ENCODE peak calls at places on chromosomes 4 and X, in nine cellular contexts. H is SW 1271, Q is heart left ventricle, O is upper lobe of left lung, E is mammary epithelial cell, G is choroid plexus epithelial cell, M is osteocyte, W is A549, Z is aorta. I is an unnamed sample.

GRCh38 chrX:8084023-8084422 is 87.0 kb downstream of the VCX2 start:
- DNase-seq in H (no peak), Q (no peak), O (no peak), E (peak), G (peak), M (no peak), W (no peak), Z (no peak), I (no peak)

GRCh38 chr4:158013858-158014257 is 159.0 kb downstream of the GASK1B start:
- DNase-seq in H (no peak), Q (no peak), O (no peak), E (peak), G (peak), M (no peak), W (no peak), Z (no peak), I (no peak)

GRCh38 chrX:34528081-34528480 is 129.0 kb downstream of the TMEM47 start:
- DNase-seq in H (no peak), Q (no peak), O (no peak), E (peak), G (no peak), M (no peak), W (no peak), Z (no peak), I (no peak)

GRCh38 chrX:49171752-49172279 is at the start of gene PLP2:
- DNase-seq in H (peak), Q (peak), O (peak), E (peak), G (peak), M (no peak), W (peak), Z (peak), I (peak)

GRCh38 chr4:154559141-154559841 is 3.5 kb upstream of the FGB start:
- DNase-seq in H (peak), Q (no peak), O (no peak), E (peak), G (peak), M (no peak), W (peak), Z (no peak), I (no peak)

GRCh38 chrX:46642145-46642544 is 68.6 kb downstream of the CHST7 start:
- DNase-seq in H (peak), Q (peak), O (no peak), E (peak), G (peak), M (no peak), W (peak), Z (no peak), I (no peak)

GRCh38 chr4:122806981-122807679 is 19.5 kb upstream of the FGF2 start:
- DNase-seq in H (no peak), Q (no peak), O (no peak), E (no peak), G (peak), M (no peak), W (no peak), Z (no peak), I (no peak)

GRCh38 chrX:151609222-151609621 is 45.7 kb downstream of the PASD1 start:
- DNase-seq in H (no peak), Q (no peak), O (no peak), E (no peak), G (no peak), M (no peak), W (no peak), Z (no peak), I (no peak)

GRCh38 chr4:185138161-185138560 is 4.9 kb upstream of the SLC25A4 start:
- DNase-seq in H (no peak), Q (no peak), O (no peak), E (no peak), G (no peak), M (no peak), W (no peak), Z (no peak), I (no peak)

GRCh38 chrX:66863721-66864120 is 224.8 kb upstream of the EDA2R start:
- DNase-seq in H (no peak), Q (peak), O (peak), E (no peak), G (no peak), M (no peak), W (no peak), Z (no peak), I (no peak)

GRCh38 chrX:24553016-24553415 is 87.9 kb downstream of the PDK3 start:
- DNase-seq in H (no peak), Q (no peak), O (no peak), E (no peak), G (peak), M (no peak), W (no peak), Z (no peak), I (no peak)

GRCh38 chrX:87160435-87161010 is 357.1 kb upstream of the KLHL4 start:
- DNase-seq in H (no peak), Q (no peak), O (no peak), E (no peak), G (no peak), M (no peak), W (no peak), Z (no peak), I (no peak)

GRCh38 chrX:97126020-97126419 is 242.3 kb downstream of the RPA4 start:
- DNase-seq in H (no peak), Q (no peak), O (no peak), E (peak), G (peak), M (no peak), W (no peak), Z (no peak), I (no peak)

GRCh38 chrX:126137899-126138298 is 28.2 kb downstream of the DCAF12L2 start:
- DNase-seq in H (no peak), Q (no peak), O (no peak), E (no peak), G (no peak), M (no peak), W (peak), Z (no peak), I (no peak)

GRCh38 chr4:57065730-57066482 is 44.3 kb downstream of the IGFBP7 start:
- DNase-seq in H (no peak), Q (no peak), O (no peak), E (no peak), G (no peak), M (no peak), W (peak), Z (no peak), I (no peak)

GRCh38 chr4:26161030-26161824 is 159.6 kb upstream of the RBPJ start:
- DNase-seq in H (no peak), Q (no peak), O (no peak), E (no peak), G (no peak), M (no peak), W (no peak), Z (no peak), I (no peak)

GRCh38 chrX:111103246-111103645 is 7.3 kb downstream of the PAK3 start:
- DNase-seq in H (no peak), Q (no peak), O (no peak), E (no peak), G (no peak), M (no peak), W (no peak), Z (no peak), I (no peak)

GRCh38 chrX:153882086-153882498 is 3.9 kb downstream of the L1CAM start:
- DNase-seq in H (no peak), Q (no peak), O (no peak), E (peak), G (no peak), M (no peak), W (no peak), Z (no peak), I (no peak)

GRCh38 chrX:110413727-110414124 is 55.1 kb downstream of the RTL9 start:
- DNase-seq in H (no peak), Q (no peak), O (no peak), E (no peak), G (no peak), M (no peak), W (no peak), Z (no peak), I (no peak)

GRCh38 chr4:137794779-137795178 is 262.5 kb upstream of the PCDH18 start:
- DNase-seq in H (no peak), Q (no peak), O (no peak), E (peak), G (no peak), M (no peak), W (no peak), Z (no peak), I (no peak)

GRCh38 chr4:71732706-71733105 is 51.2 kb downstream of the GC start:
- DNase-seq in H (peak), Q (no peak), O (no peak), E (peak), G (peak), M (no peak), W (peak), Z (no peak), I (no peak)

GRCh38 chr4:40953253-40954118 is 203.7 kb downstream of the NSUN7 start:
- DNase-seq in H (no peak), Q (peak), O (no peak), E (no peak), G (peak), M (no peak), W (no peak), Z (peak), I (no peak)

GRCh38 chrX:119529355-119530276 is 35.6 kb downstream of the STEEP1 start:
- DNase-seq in H (no peak), Q (no peak), O (no peak), E (no peak), G (peak), M (no peak), W (no peak), Z (no peak), I (no peak)

GRCh38 chr4:22692736-22693135 is at the start of gene GBA3:
- DNase-seq in H (no peak), Q (no peak), O (no peak), E (no peak), G (no peak), M (no peak), W (no peak), Z (no peak), I (no peak)

GRCh38 chr4:159382875-159383568 is 280.1 kb downstream of the RAPGEF2 start:
- DNase-seq in H (peak), Q (no peak), O (no peak), E (no peak), G (no peak), M (no peak), W (no peak), Z (no peak), I (no peak)

GRCh38 chr4:76624271-76624681 is 189.2 kb downstream of the SHROOM3 start:
- DNase-seq in H (no peak), Q (peak), O (peak), E (peak), G (peak), M (no peak), W (peak), Z (peak), I (peak)

GRCh38 chrX:7330971-7331746 is 183.2 kb upstream of the PUDP start:
- DNase-seq in H (no peak), Q (no peak), O (no peak), E (no peak), G (peak), M (no peak), W (peak), Z (peak), I (no peak)

GRCh38 chrX:47802589-47802988 is 34.1 kb upstream of the ZNF81 start:
- DNase-seq in H (no peak), Q (no peak), O (no peak), E (peak), G (peak), M (no peak), W (peak), Z (no peak), I (no peak)

GRCh38 chr4:854356-854755 is 28.4 kb upstream of the CPLX1 start:
- DNase-seq in H (no peak), Q (no peak), O (no peak), E (no peak), G (no peak), M (no peak), W (no peak), Z (peak), I (no peak)

GRCh38 chr4:78186597-78187543 is 129.7 kb downstream of the FRAS1 start:
- DNase-seq in H (no peak), Q (no peak), O (no peak), E (no peak), G (no peak), M (no peak), W (no peak), Z (no peak), I (no peak)

GRCh38 chr4:10267066-10267465 is 150.5 kb upstream of the WDR1 start:
- DNase-seq in H (no peak), Q (no peak), O (no peak), E (no peak), G (no peak), M (no peak), W (no peak), Z (no peak), I (no peak)

GRCh38 chr4:35364321-35364870 is 879.9 kb downstream of the ARAP2 start:
- DNase-seq in H (no peak), Q (no peak), O (no peak), E (no peak), G (no peak), M (no peak), W (no peak), Z (no peak), I (no peak)

GRCh38 chr4:6601661-6602250 is 26.8 kb downstream of the MAN2B2 start:
- DNase-seq in H (no peak), Q (no peak), O (no peak), E (no peak), G (no peak), M (no peak), W (no peak), Z (no peak), I (no peak)

GRCh38 chr4:37476691-37477090 is 209.5 kb downstream of the RELL1 start:
- DNase-seq in H (no peak), Q (no peak), O (no peak), E (no peak), G (no peak), M (no peak), W (no peak), Z (no peak), I (no peak)

GRCh38 chr4:57055873-57056272 is 54.3 kb downstream of the IGFBP7 start:
- DNase-seq in H (no peak), Q (peak), O (no peak), E (no peak), G (no peak), M (no peak), W (no peak), Z (no peak), I (no peak)

GRCh38 chrX:51899741-51900140 is 6.3 kb downstream of the MAGED1 start:
- DNase-seq in H (no peak), Q (no peak), O (no peak), E (no peak), G (peak), M (no peak), W (no peak), Z (no peak), I (no peak)

I was measured in posterior vena cava.